ENCODE peak calls at places on chromosomes 12 and 14, in six cellular contexts. One of them, this sample, is unnamed.
A peak's percentile ranks its signal among the peaks of the same experiment; 100 is the strongest.

GRCh38 chr14:21095430-21096205 is 2.8 kb downstream of the ZNF219 start:
- DNase-seq in body of pancreas: no peak
- DNase-seq in IMR-90: peak; percentile 51
- DNase-seq in testis: no peak
- DNase-seq in suprapubic skin: no peak
- DNase-seq in HepG2: no peak
- DNase-seq in this sample: no peak

GRCh38 chr14:22561661-22562579 is 27.1 kb downstream of the DAD1 start:
- DNase-seq in body of pancreas: no peak
- DNase-seq in IMR-90: no peak
- DNase-seq in testis: no peak
- DNase-seq in suprapubic skin: no peak
- DNase-seq in HepG2: peak; percentile 60
- DNase-seq in this sample: peak; percentile 88

GRCh38 chr14:89184952-89185351 is 232.1 kb downstream of the FOXN3 start:
- DNase-seq in body of pancreas: no peak
- DNase-seq in IMR-90: no peak
- DNase-seq in testis: no peak
- DNase-seq in suprapubic skin: no peak
- DNase-seq in HepG2: no peak
- DNase-seq in this sample: no peak

GRCh38 chr12:38544357-38545066 is 227.9 kb downstream of the ALG10B start:
- DNase-seq in body of pancreas: no peak
- DNase-seq in IMR-90: no peak
- DNase-seq in testis: peak; percentile 21
- DNase-seq in suprapubic skin: no peak
- DNase-seq in HepG2: no peak
- DNase-seq in this sample: no peak

GRCh38 chr12:104958946-104959841 is 1.1 kb upstream of the SLC41A2 start:
- DNase-seq in body of pancreas: peak; percentile 32
- DNase-seq in IMR-90: peak; percentile 51
- DNase-seq in testis: peak; percentile 49
- DNase-seq in suprapubic skin: no peak
- DNase-seq in HepG2: peak; percentile 30
- DNase-seq in this sample: peak; percentile 47

GRCh38 chr12:6049992-6050391 is 74.5 kb downstream of the VWF start:
- DNase-seq in body of pancreas: no peak
- DNase-seq in IMR-90: no peak
- DNase-seq in testis: no peak
- DNase-seq in suprapubic skin: no peak
- DNase-seq in HepG2: peak; percentile 33
- DNase-seq in this sample: no peak

GRCh38 chr12:51183349-51183748 is 10.4 kb upstream of the TFCP2 start:
- DNase-seq in body of pancreas: no peak
- DNase-seq in IMR-90: no peak
- DNase-seq in testis: no peak
- DNase-seq in suprapubic skin: no peak
- DNase-seq in HepG2: no peak
- DNase-seq in this sample: no peak

GRCh38 chr12:49888461-49889151 is 15.1 kb downstream of the FAIM2 start:
- DNase-seq in body of pancreas: peak; percentile 40
- DNase-seq in IMR-90: no peak
- DNase-seq in testis: no peak
- DNase-seq in suprapubic skin: no peak
- DNase-seq in HepG2: no peak
- DNase-seq in this sample: no peak

GRCh38 chr12:49233842-49234526 is 30.9 kb upstream of the TUBA1C start:
- DNase-seq in body of pancreas: peak; percentile 16
- DNase-seq in IMR-90: no peak
- DNase-seq in testis: peak; percentile 73
- DNase-seq in suprapubic skin: peak; percentile 76
- DNase-seq in HepG2: no peak
- DNase-seq in this sample: peak; percentile 8

GRCh38 chr14:102605026-102605425 is 12.6 kb downstream of the RCOR1 start:
- DNase-seq in body of pancreas: peak; percentile 17
- DNase-seq in IMR-90: no peak
- DNase-seq in testis: no peak
- DNase-seq in suprapubic skin: peak; percentile 52
- DNase-seq in HepG2: no peak
- DNase-seq in this sample: no peak

GRCh38 chr12:20063116-20063515 is 305.2 kb upstream of the PDE3A start:
- DNase-seq in body of pancreas: no peak
- DNase-seq in IMR-90: peak; percentile 38
- DNase-seq in testis: no peak
- DNase-seq in suprapubic skin: no peak
- DNase-seq in HepG2: no peak
- DNase-seq in this sample: no peak

GRCh38 chr12:52390739-52391617 is 5.5 kb upstream of the KRT84 start:
- DNase-seq in body of pancreas: no peak
- DNase-seq in IMR-90: peak; percentile 13
- DNase-seq in testis: peak; percentile 45
- DNase-seq in suprapubic skin: no peak
- DNase-seq in HepG2: peak; percentile 10
- DNase-seq in this sample: no peak

GRCh38 chr12:133156125-133156690 is 25.1 kb upstream of the ZNF268 start:
- DNase-seq in body of pancreas: no peak
- DNase-seq in IMR-90: no peak
- DNase-seq in testis: no peak
- DNase-seq in suprapubic skin: no peak
- DNase-seq in HepG2: no peak
- DNase-seq in this sample: no peak

GRCh38 chr12:106323537-106323936 is 21.0 kb downstream of the TCP11L2 start:
- DNase-seq in body of pancreas: no peak
- DNase-seq in IMR-90: no peak
- DNase-seq in testis: no peak
- DNase-seq in suprapubic skin: no peak
- DNase-seq in HepG2: no peak
- DNase-seq in this sample: no peak

GRCh38 chr12:111692575-111693210 is 6.8 kb downstream of the ACAD10 start:
- DNase-seq in body of pancreas: no peak
- DNase-seq in IMR-90: peak; percentile 15
- DNase-seq in testis: no peak
- DNase-seq in suprapubic skin: no peak
- DNase-seq in HepG2: no peak
- DNase-seq in this sample: no peak

GRCh38 chr12:65355461-65355860 is 77.0 kb downstream of the MSRB3 start:
- DNase-seq in body of pancreas: no peak
- DNase-seq in IMR-90: peak; percentile 47
- DNase-seq in testis: no peak
- DNase-seq in suprapubic skin: no peak
- DNase-seq in HepG2: no peak
- DNase-seq in this sample: no peak

GRCh38 chr14:56211124-56211523 is 92.9 kb downstream of the PELI2 start:
- DNase-seq in body of pancreas: no peak
- DNase-seq in IMR-90: no peak
- DNase-seq in testis: no peak
- DNase-seq in suprapubic skin: no peak
- DNase-seq in HepG2: no peak
- DNase-seq in this sample: no peak

GRCh38 chr12:6278439-6279255 is 31.8 kb upstream of the PLEKHG6 start:
- DNase-seq in body of pancreas: peak; percentile 92
- DNase-seq in IMR-90: peak; percentile 74
- DNase-seq in testis: peak; percentile 81
- DNase-seq in suprapubic skin: peak; percentile 91
- DNase-seq in HepG2: peak; percentile 69
- DNase-seq in this sample: peak; percentile 89

GRCh38 chr12:45914090-45914489 is 76.3 kb downstream of the SCAF11 start:
- DNase-seq in body of pancreas: no peak
- DNase-seq in IMR-90: peak; percentile 91
- DNase-seq in testis: no peak
- DNase-seq in suprapubic skin: no peak
- DNase-seq in HepG2: no peak
- DNase-seq in this sample: no peak

GRCh38 chr12:124992874-124993567 is 424 bp upstream of the BRI3BP start:
- DNase-seq in body of pancreas: peak; percentile 81
- DNase-seq in IMR-90: peak; percentile 24
- DNase-seq in testis: peak; percentile 44
- DNase-seq in suprapubic skin: no peak
- DNase-seq in HepG2: peak; percentile 91
- DNase-seq in this sample: peak; percentile 66

GRCh38 chr12:6201199-6201608 is 1.0 kb downstream of the CD9 start:
- DNase-seq in body of pancreas: peak; percentile 55
- DNase-seq in IMR-90: no peak
- DNase-seq in testis: no peak
- DNase-seq in suprapubic skin: no peak
- DNase-seq in HepG2: no peak
- DNase-seq in this sample: peak; percentile 77

GRCh38 chr14:89296281-89296745 is 120.7 kb downstream of the FOXN3 start:
- DNase-seq in body of pancreas: no peak
- DNase-seq in IMR-90: no peak
- DNase-seq in testis: no peak
- DNase-seq in suprapubic skin: no peak
- DNase-seq in HepG2: no peak
- DNase-seq in this sample: no peak

DNA sequence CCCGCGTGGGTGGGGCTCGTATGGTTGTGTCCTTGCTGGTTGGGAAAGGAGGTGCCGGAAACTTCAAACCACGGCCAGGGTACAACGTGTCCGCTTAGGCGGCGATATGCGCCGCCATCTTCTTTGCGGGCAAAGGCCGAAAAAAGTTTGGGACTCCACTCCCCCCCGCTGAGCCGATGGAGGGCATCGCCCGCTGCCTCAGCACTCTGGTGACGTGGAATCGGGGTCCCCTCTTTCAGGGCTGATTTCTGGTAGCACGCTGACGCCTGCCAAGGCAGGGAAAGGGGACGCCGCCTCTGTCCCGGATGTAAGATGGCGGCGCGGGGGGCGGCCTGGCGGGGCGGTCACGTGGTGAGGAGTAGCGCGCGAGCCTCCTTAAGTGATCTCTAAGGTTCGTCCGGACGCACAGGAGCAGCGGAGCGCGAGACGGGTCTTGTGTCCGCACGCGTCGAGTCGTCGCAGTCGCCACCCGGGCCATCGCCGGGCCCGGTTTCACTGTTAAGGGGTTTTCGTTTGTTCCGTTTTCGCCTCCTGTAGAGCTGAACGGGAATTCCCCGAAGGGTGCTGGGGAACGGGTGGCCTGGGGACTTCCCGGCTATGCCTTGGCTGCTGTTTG is 135.9 kb downstream of the MON2 start:
- DNase-seq in body of pancreas: peak; percentile 86
- DNase-seq in IMR-90: peak; percentile 90
- DNase-seq in testis: peak; percentile 94
- DNase-seq in suprapubic skin: peak; percentile 94
- DNase-seq in HepG2: peak; percentile 80
- DNase-seq in this sample: peak; percentile 89
- TF ChIP-seq POLR2A in body of pancreas: peak; percentile 67
- TF ChIP-seq POLR2A in IMR-90: peak; percentile 87
- TF ChIP-seq POLR2A in testis: no peak
- TF ChIP-seq POLR2A in suprapubic skin: no peak
- TF ChIP-seq POLR2A in HepG2: peak; percentile 50
- TF ChIP-seq POLR2A in this sample: peak; percentile 59

DNA sequence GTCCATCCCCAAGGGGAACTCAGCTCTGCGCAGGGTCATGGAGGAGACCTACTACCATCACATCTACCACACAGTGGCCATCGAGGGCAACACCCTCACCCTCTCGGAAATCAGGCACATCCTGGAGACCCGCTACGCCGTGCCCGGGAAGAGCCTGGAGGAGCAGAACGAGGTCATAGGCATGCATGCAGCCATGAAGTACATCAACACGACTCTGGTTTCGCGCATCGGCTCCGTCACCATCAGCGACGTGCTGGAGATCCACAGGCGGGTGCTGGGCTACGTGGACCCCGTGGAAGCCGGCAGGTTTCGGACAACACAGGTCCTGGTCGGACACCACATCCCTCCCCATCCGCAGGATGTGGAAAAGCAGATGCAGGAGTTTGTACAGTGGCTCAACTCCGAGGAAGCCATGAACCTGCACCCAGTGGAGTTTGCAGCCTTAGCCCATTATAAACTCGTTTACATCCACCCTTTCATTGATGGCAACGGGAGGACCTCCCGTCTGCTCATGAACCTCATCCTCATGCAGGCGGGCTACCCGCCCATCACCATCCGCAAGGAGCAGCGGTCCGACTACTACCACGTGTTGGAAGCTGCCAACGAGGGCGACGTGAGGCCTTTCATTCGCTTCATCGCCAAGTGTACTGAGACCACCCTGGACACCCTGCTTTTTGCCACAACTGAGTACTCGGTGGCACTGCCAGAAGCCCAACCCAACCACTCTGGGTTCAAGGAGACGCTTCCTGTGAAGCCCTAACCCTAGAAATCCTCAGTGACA is 3.8 kb downstream of the FICD start:
- DNase-seq in body of pancreas: no peak
- DNase-seq in IMR-90: no peak
- DNase-seq in testis: no peak
- DNase-seq in suprapubic skin: no peak
- DNase-seq in HepG2: no peak
- DNase-seq in this sample: no peak
- H3K36me3 ChIP-seq in body of pancreas: no peaks in the 10 kb centered on the region
- H3K36me3 ChIP-seq in IMR-90: peaks cover 45% of the 10 kb centered on the region
- H3K36me3 ChIP-seq in testis: no peaks in the 10 kb centered on the region
- H3K36me3 ChIP-seq in suprapubic skin: peaks cover 61% of the 10 kb centered on the region
- H3K36me3 ChIP-seq in HepG2: peaks cover 31% of the 10 kb centered on the region
- H3K36me3 ChIP-seq in this sample: peaks cover 58% of the 10 kb centered on the region

GRCh38 chr12:93245543-93245942 is 132.2 kb upstream of the NUDT4 start:
- DNase-seq in body of pancreas: no peak
- DNase-seq in IMR-90: no peak
- DNase-seq in testis: no peak
- DNase-seq in suprapubic skin: no peak
- DNase-seq in HepG2: no peak
- DNase-seq in this sample: no peak
- TF ChIP-seq POLR2A in body of pancreas: no peak
- TF ChIP-seq POLR2A in IMR-90: no peak
- TF ChIP-seq POLR2A in testis: no peak
- TF ChIP-seq POLR2A in suprapubic skin: no peak
- TF ChIP-seq POLR2A in HepG2: no peak
- TF ChIP-seq POLR2A in this sample: no peak

GRCh38 chr12:53467880-53468279 is 16.0 kb downstream of the PCBP2 start:
- DNase-seq in body of pancreas: no peak
- DNase-seq in IMR-90: no peak
- DNase-seq in testis: no peak
- DNase-seq in suprapubic skin: no peak
- DNase-seq in HepG2: no peak
- DNase-seq in this sample: no peak

GRCh38 chr12:53466640-53467039 is 14.7 kb downstream of the PCBP2 start:
- DNase-seq in body of pancreas: no peak
- DNase-seq in IMR-90: no peak
- DNase-seq in testis: no peak
- DNase-seq in suprapubic skin: no peak
- DNase-seq in HepG2: no peak
- DNase-seq in this sample: no peak

GRCh38 chr12:53467082-53467481 is 15.2 kb downstream of the PCBP2 start:
- DNase-seq in body of pancreas: no peak
- DNase-seq in IMR-90: no peak
- DNase-seq in testis: no peak
- DNase-seq in suprapubic skin: no peak
- DNase-seq in HepG2: no peak
- DNase-seq in this sample: no peak

GRCh38 chr12:53465679-53466078 is 13.8 kb downstream of the PCBP2 start:
- DNase-seq in body of pancreas: no peak
- DNase-seq in IMR-90: no peak
- DNase-seq in testis: no peak
- DNase-seq in suprapubic skin: no peak
- DNase-seq in HepG2: no peak
- DNase-seq in this sample: no peak

DNA sequence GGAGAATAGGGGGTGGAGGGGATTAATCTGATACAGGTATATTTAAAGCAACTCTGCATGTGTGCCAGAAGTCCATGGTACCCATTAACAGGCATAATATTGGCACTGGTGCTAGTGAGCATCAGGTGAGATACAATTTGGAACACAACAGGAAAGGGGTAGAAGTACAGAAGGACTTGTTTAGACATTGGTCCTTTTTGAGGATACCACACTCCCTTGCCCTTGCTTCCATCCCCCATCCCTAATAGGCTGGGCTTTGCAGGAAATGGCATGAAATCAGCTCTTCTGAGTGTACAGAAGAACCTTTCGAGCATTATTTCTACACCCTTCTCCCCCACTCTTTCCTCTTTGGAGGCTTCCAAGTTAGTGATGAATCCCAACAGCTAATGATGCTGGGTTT is 16.4 kb downstream of the PCBP2 start:
- DNase-seq in body of pancreas: no peak
- DNase-seq in IMR-90: no peak
- DNase-seq in testis: no peak
- DNase-seq in suprapubic skin: no peak
- DNase-seq in HepG2: no peak
- DNase-seq in this sample: no peak
- H3K36me3 ChIP-seq in body of pancreas: peaks cover 24% of the 10 kb centered on the region
- H3K36me3 ChIP-seq in IMR-90: peaks cover 84% of the 10 kb centered on the region
- H3K36me3 ChIP-seq in testis: peaks cover 7% of the 10 kb centered on the region
- H3K36me3 ChIP-seq in suprapubic skin: peaks cover 100% of the 10 kb centered on the region
- H3K36me3 ChIP-seq in HepG2: peaks cover 53% of the 10 kb centered on the region
- H3K36me3 ChIP-seq in this sample: peaks cover 99% of the 10 kb centered on the region

This sample was measured in thyroid gland.